ENCODE peak calls at places on chromosomes 3 and 15, in six cellular contexts. One of them, this sample, is unnamed.

GRCh38 chr3:125126323-125126722 is 70.5 kb upstream of the HEG1 start:
- DNase-seq in fibroblast of pulmonary artery: no peak
- DNase-seq in cardiac fibroblast: no peak
- DNase-seq in AG09309: no peak
- DNase-seq in bronchial epithelial cell: no peak
- DNase-seq in fibroblast of mammary gland: no peak
- DNase-seq in this sample: no peak

GRCh38 chr15:73078291-73078690 is 26.0 kb downstream of the NEO1 start:
- DNase-seq in fibroblast of pulmonary artery: no peak
- DNase-seq in cardiac fibroblast: no peak
- DNase-seq in AG09309: no peak
- DNase-seq in bronchial epithelial cell: no peak
- DNase-seq in fibroblast of mammary gland: no peak
- DNase-seq in this sample: no peak

GRCh38 chr3:197718904-197719303 is 17.8 kb downstream of the RUBCN start:
- DNase-seq in fibroblast of pulmonary artery: peak
- DNase-seq in cardiac fibroblast: peak
- DNase-seq in AG09309: peak
- DNase-seq in bronchial epithelial cell: peak
- DNase-seq in fibroblast of mammary gland: peak
- DNase-seq in this sample: peak

GRCh38 chr3:139659511-139659910 is 18.3 kb downstream of the NMNAT3 start:
- DNase-seq in fibroblast of pulmonary artery: no peak
- DNase-seq in cardiac fibroblast: no peak
- DNase-seq in AG09309: no peak
- DNase-seq in bronchial epithelial cell: no peak
- DNase-seq in fibroblast of mammary gland: no peak
- DNase-seq in this sample: no peak

GRCh38 chr3:101143002-101143401 is 149.8 kb upstream of the ABI3BP start:
- DNase-seq in fibroblast of pulmonary artery: no peak
- DNase-seq in cardiac fibroblast: no peak
- DNase-seq in AG09309: no peak
- DNase-seq in bronchial epithelial cell: no peak
- DNase-seq in fibroblast of mammary gland: no peak
- DNase-seq in this sample: no peak

GRCh38 chr15:38613085-38613484 is 48.5 kb upstream of the RASGRP1 start:
- DNase-seq in fibroblast of pulmonary artery: no peak
- DNase-seq in cardiac fibroblast: no peak
- DNase-seq in AG09309: no peak
- DNase-seq in bronchial epithelial cell: no peak
- DNase-seq in fibroblast of mammary gland: no peak
- DNase-seq in this sample: no peak

GRCh38 chr3:140434261-140434905 is 243.5 kb upstream of the TRIM42 start:
- DNase-seq in fibroblast of pulmonary artery: no peak
- DNase-seq in cardiac fibroblast: no peak
- DNase-seq in AG09309: no peak
- DNase-seq in bronchial epithelial cell: no peak
- DNase-seq in fibroblast of mammary gland: no peak
- DNase-seq in this sample: no peak

GRCh38 chr15:74957301-74958035 is 896 bp upstream of the RPP25 start:
- DNase-seq in fibroblast of pulmonary artery: no peak
- DNase-seq in cardiac fibroblast: peak
- DNase-seq in AG09309: no peak
- DNase-seq in bronchial epithelial cell: no peak
- DNase-seq in fibroblast of mammary gland: peak
- DNase-seq in this sample: no peak

GRCh38 chr3:138317687-138318086 is 12.0 kb downstream of the NME9 start:
- DNase-seq in fibroblast of pulmonary artery: no peak
- DNase-seq in cardiac fibroblast: no peak
- DNase-seq in AG09309: no peak
- DNase-seq in bronchial epithelial cell: no peak
- DNase-seq in fibroblast of mammary gland: no peak
- DNase-seq in this sample: no peak

GRCh38 chr15:78077053-78077859 is at the start of gene TBC1D2B:
- DNase-seq in fibroblast of pulmonary artery: peak
- DNase-seq in cardiac fibroblast: peak
- DNase-seq in AG09309: no peak
- DNase-seq in bronchial epithelial cell: peak
- DNase-seq in fibroblast of mammary gland: peak
- DNase-seq in this sample: no peak

GRCh38 chr3:170502297-170502696 is 83.6 kb downstream of the SLC7A14 start:
- DNase-seq in fibroblast of pulmonary artery: peak
- DNase-seq in cardiac fibroblast: peak
- DNase-seq in AG09309: no peak
- DNase-seq in bronchial epithelial cell: peak
- DNase-seq in fibroblast of mammary gland: peak
- DNase-seq in this sample: no peak

GRCh38 chr3:13286873-13287272 is 133.2 kb downstream of the NUP210 start:
- DNase-seq in fibroblast of pulmonary artery: no peak
- DNase-seq in cardiac fibroblast: no peak
- DNase-seq in AG09309: no peak
- DNase-seq in bronchial epithelial cell: no peak
- DNase-seq in fibroblast of mammary gland: no peak
- DNase-seq in this sample: no peak

GRCh38 chr15:85748176-85748575 is 46.5 kb downstream of the KLHL25 start:
- DNase-seq in fibroblast of pulmonary artery: no peak
- DNase-seq in cardiac fibroblast: no peak
- DNase-seq in AG09309: no peak
- DNase-seq in bronchial epithelial cell: no peak
- DNase-seq in fibroblast of mammary gland: no peak
- DNase-seq in this sample: no peak

GRCh38 chr15:69222002-69222474 is 61.6 kb downstream of the GLCE start:
- DNase-seq in fibroblast of pulmonary artery: no peak
- DNase-seq in cardiac fibroblast: no peak
- DNase-seq in AG09309: no peak
- DNase-seq in bronchial epithelial cell: no peak
- DNase-seq in fibroblast of mammary gland: no peak
- DNase-seq in this sample: no peak

GRCh38 chr3:188749010-188749617 is 422.7 kb upstream of the TPRG1 start:
- DNase-seq in fibroblast of pulmonary artery: no peak
- DNase-seq in cardiac fibroblast: no peak
- DNase-seq in AG09309: no peak
- DNase-seq in bronchial epithelial cell: peak
- DNase-seq in fibroblast of mammary gland: peak
- DNase-seq in this sample: no peak

GRCh38 chr15:67146875-67147381 is 81.5 kb downstream of the SMAD3 start:
- DNase-seq in fibroblast of pulmonary artery: peak
- DNase-seq in cardiac fibroblast: peak
- DNase-seq in AG09309: peak
- DNase-seq in bronchial epithelial cell: peak
- DNase-seq in fibroblast of mammary gland: peak
- DNase-seq in this sample: no peak

GRCh38 chr3:112640333-112640863 is 545 bp downstream of the CCDC80 start:
- DNase-seq in fibroblast of pulmonary artery: peak
- DNase-seq in cardiac fibroblast: peak
- DNase-seq in AG09309: peak
- DNase-seq in bronchial epithelial cell: peak
- DNase-seq in fibroblast of mammary gland: peak
- DNase-seq in this sample: peak

GRCh38 chr3:189490337-189490736 is 140.9 kb upstream of the TP63 start:
- DNase-seq in fibroblast of pulmonary artery: no peak
- DNase-seq in cardiac fibroblast: no peak
- DNase-seq in AG09309: no peak
- DNase-seq in bronchial epithelial cell: peak
- DNase-seq in fibroblast of mammary gland: no peak
- DNase-seq in this sample: no peak

GRCh38 chr15:91135201-91136130 is 35.4 kb downstream of the SV2B start:
- DNase-seq in fibroblast of pulmonary artery: no peak
- DNase-seq in cardiac fibroblast: no peak
- DNase-seq in AG09309: no peak
- DNase-seq in bronchial epithelial cell: no peak
- DNase-seq in fibroblast of mammary gland: no peak
- DNase-seq in this sample: no peak

GRCh38 chr15:52254331-52254730 is 41.3 kb downstream of the MYO5C start:
- DNase-seq in fibroblast of pulmonary artery: no peak
- DNase-seq in cardiac fibroblast: no peak
- DNase-seq in AG09309: no peak
- DNase-seq in bronchial epithelial cell: no peak
- DNase-seq in fibroblast of mammary gland: peak
- DNase-seq in this sample: no peak

GRCh38 chr3:33146791-33147445 is 33.1 kb downstream of the CRTAP start:
- DNase-seq in fibroblast of pulmonary artery: peak
- DNase-seq in cardiac fibroblast: peak
- DNase-seq in AG09309: peak
- DNase-seq in bronchial epithelial cell: no peak
- DNase-seq in fibroblast of mammary gland: peak
- DNase-seq in this sample: no peak

GRCh38 chr15:62619105-62619504 is 423.4 kb upstream of the TPM1 start:
- DNase-seq in fibroblast of pulmonary artery: no peak
- DNase-seq in cardiac fibroblast: no peak
- DNase-seq in AG09309: no peak
- DNase-seq in bronchial epithelial cell: no peak
- DNase-seq in fibroblast of mammary gland: peak
- DNase-seq in this sample: no peak
- TF ChIP-seq CTCF in fibroblast of pulmonary artery: no peak
- TF ChIP-seq CTCF in cardiac fibroblast: no peak
- TF ChIP-seq CTCF in AG09309: no peak
- TF ChIP-seq CTCF in bronchial epithelial cell: no peak
- TF ChIP-seq CTCF in fibroblast of mammary gland: no peak
- TF ChIP-seq CTCF in this sample: no peak

GRCh38 chr15:27172821-27173220 is 201.8 kb downstream of the GABRG3 start:
- DNase-seq in fibroblast of pulmonary artery: no peak
- DNase-seq in cardiac fibroblast: no peak
- DNase-seq in AG09309: no peak
- DNase-seq in bronchial epithelial cell: no peak
- DNase-seq in fibroblast of mammary gland: no peak
- DNase-seq in this sample: no peak
- TF ChIP-seq CTCF in fibroblast of pulmonary artery: no peak
- TF ChIP-seq CTCF in cardiac fibroblast: no peak
- TF ChIP-seq CTCF in AG09309: no peak
- TF ChIP-seq CTCF in bronchial epithelial cell: no peak
- TF ChIP-seq CTCF in fibroblast of mammary gland: no peak
- TF ChIP-seq CTCF in this sample: no peak

GRCh38 chr15:60906275-60906674 is 322.8 kb downstream of the RORA start:
- DNase-seq in fibroblast of pulmonary artery: no peak
- DNase-seq in cardiac fibroblast: no peak
- DNase-seq in AG09309: no peak
- DNase-seq in bronchial epithelial cell: no peak
- DNase-seq in fibroblast of mammary gland: no peak
- DNase-seq in this sample: no peak

GRCh38 chr15:60903221-60903620 is 325.9 kb downstream of the RORA start:
- DNase-seq in fibroblast of pulmonary artery: no peak
- DNase-seq in cardiac fibroblast: no peak
- DNase-seq in AG09309: no peak
- DNase-seq in bronchial epithelial cell: no peak
- DNase-seq in fibroblast of mammary gland: no peak
- DNase-seq in this sample: no peak

GRCh38 chr15:60908888-60909287 is 320.2 kb downstream of the RORA start:
- DNase-seq in fibroblast of pulmonary artery: no peak
- DNase-seq in cardiac fibroblast: no peak
- DNase-seq in AG09309: no peak
- DNase-seq in bronchial epithelial cell: no peak
- DNase-seq in fibroblast of mammary gland: no peak
- DNase-seq in this sample: no peak

GRCh38 chr15:60907233-60907947 is 321.7 kb downstream of the RORA start:
- DNase-seq in fibroblast of pulmonary artery: no peak
- DNase-seq in cardiac fibroblast: no peak
- DNase-seq in AG09309: no peak
- DNase-seq in bronchial epithelial cell: no peak
- DNase-seq in fibroblast of mammary gland: no peak
- DNase-seq in this sample: no peak

GRCh38 chr15:60905587-60905986 is 323.5 kb downstream of the RORA start:
- DNase-seq in fibroblast of pulmonary artery: no peak
- DNase-seq in cardiac fibroblast: no peak
- DNase-seq in AG09309: no peak
- DNase-seq in bronchial epithelial cell: peak
- DNase-seq in fibroblast of mammary gland: no peak
- DNase-seq in this sample: no peak
- TF ChIP-seq CTCF in fibroblast of pulmonary artery: no peak
- TF ChIP-seq CTCF in cardiac fibroblast: no peak
- TF ChIP-seq CTCF in AG09309: no peak
- TF ChIP-seq CTCF in bronchial epithelial cell: peak
- TF ChIP-seq CTCF in fibroblast of mammary gland: no peak
- TF ChIP-seq CTCF in this sample: no peak

DNA sequence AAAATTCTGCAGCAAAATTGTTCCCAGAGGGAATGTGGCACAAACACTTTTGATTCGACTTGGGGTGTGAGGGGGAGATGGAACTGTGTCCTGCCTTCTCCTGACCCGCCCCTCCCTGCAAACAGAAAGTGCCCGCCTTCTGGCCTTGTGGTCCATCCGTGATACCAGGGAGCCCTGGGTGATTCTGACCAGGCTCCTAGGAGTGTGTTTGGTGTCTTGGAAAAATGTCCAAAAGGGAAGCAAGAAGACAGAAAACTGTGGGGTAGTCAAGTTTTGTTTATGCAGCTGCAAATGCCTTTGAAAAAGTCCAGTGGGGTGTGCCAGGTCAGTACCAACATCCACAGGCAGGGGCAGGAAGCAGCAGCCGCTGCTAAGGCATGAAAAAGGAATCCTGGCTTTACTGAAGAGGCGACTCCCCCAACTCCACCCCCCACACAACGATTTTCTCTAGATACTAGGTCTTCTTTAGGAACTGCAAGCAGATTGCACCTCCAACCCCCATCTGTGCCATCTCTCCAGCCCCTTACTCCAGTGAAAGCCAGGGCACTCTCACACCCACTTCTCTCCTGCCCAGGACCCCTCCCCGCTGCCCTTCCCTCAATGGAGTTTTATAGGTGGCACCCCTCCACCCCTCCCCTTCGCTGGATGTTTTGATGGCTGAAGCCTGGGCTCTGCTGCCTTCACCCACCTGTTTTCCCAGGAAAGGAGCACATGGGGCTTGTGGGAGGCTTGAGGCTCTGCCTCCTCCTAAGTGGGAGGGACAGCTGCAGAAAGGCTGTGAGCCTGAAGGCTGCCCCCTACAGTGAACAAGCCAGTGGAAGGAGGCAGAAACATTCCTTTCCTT is 82.4 kb upstream of the HERC1 start:
- DNase-seq in fibroblast of pulmonary artery: peak
- DNase-seq in cardiac fibroblast: peak
- DNase-seq in AG09309: no peak
- DNase-seq in bronchial epithelial cell: peak
- DNase-seq in fibroblast of mammary gland: no peak
- DNase-seq in this sample: no peak
- TF ChIP-seq CTCF in fibroblast of pulmonary artery: peak
- TF ChIP-seq CTCF in cardiac fibroblast: peak
- TF ChIP-seq CTCF in AG09309: peak
- TF ChIP-seq CTCF in bronchial epithelial cell: peak
- TF ChIP-seq CTCF in fibroblast of mammary gland: peak
- TF ChIP-seq CTCF in this sample: peak

GRCh38 chr3:126184465-126185000 is 4.1 kb upstream of the ALDH1L1 start:
- DNase-seq in fibroblast of pulmonary artery: no peak
- DNase-seq in cardiac fibroblast: no peak
- DNase-seq in AG09309: no peak
- DNase-seq in bronchial epithelial cell: no peak
- DNase-seq in fibroblast of mammary gland: no peak
- DNase-seq in this sample: no peak

GRCh38 chr3:126187920-126188319 is 7.5 kb upstream of the ALDH1L1 start:
- DNase-seq in fibroblast of pulmonary artery: no peak
- DNase-seq in cardiac fibroblast: no peak
- DNase-seq in AG09309: no peak
- DNase-seq in bronchial epithelial cell: no peak
- DNase-seq in fibroblast of mammary gland: no peak
- DNase-seq in this sample: no peak

GRCh38 chr3:126191246-126191645 is 10.9 kb upstream of the ALDH1L1 start:
- DNase-seq in fibroblast of pulmonary artery: no peak
- DNase-seq in cardiac fibroblast: no peak
- DNase-seq in AG09309: no peak
- DNase-seq in bronchial epithelial cell: no peak
- DNase-seq in fibroblast of mammary gland: no peak
- DNase-seq in this sample: no peak

GRCh38 chr3:126186271-126186670 is 5.9 kb upstream of the ALDH1L1 start:
- DNase-seq in fibroblast of pulmonary artery: no peak
- DNase-seq in cardiac fibroblast: no peak
- DNase-seq in AG09309: no peak
- DNase-seq in bronchial epithelial cell: no peak
- DNase-seq in fibroblast of mammary gland: no peak
- DNase-seq in this sample: no peak

GRCh38 chr3:126186749-126187148 is 6.4 kb upstream of the ALDH1L1 start:
- DNase-seq in fibroblast of pulmonary artery: no peak
- DNase-seq in cardiac fibroblast: no peak
- DNase-seq in AG09309: no peak
- DNase-seq in bronchial epithelial cell: no peak
- DNase-seq in fibroblast of mammary gland: no peak
- DNase-seq in this sample: no peak
- TF ChIP-seq CTCF in fibroblast of pulmonary artery: no peak
- TF ChIP-seq CTCF in cardiac fibroblast: no peak
- TF ChIP-seq CTCF in AG09309: no peak
- TF ChIP-seq CTCF in bronchial epithelial cell: no peak
- TF ChIP-seq CTCF in fibroblast of mammary gland: no peak
- TF ChIP-seq CTCF in this sample: no peak

This sample was measured in AG04449.